ENCODE peak calls at places on chromosomes 12 and 14, in five cellular contexts. S is smooth muscle cell of the brain vasculature; C is transverse colon; D is AG08395; U is stimulated activated CD8-positive, alpha-beta memory T cell treated with anti-CD3 and anti-CD28 coated beads, Interleukin-4, amount 100 ng/mL, for 24 hours. N is an unnamed sample.

GRCh38 chr14:20855652-20856291 is 35.4 kb upstream of the RNASE3 start:
- DNase-seq in S (peak), D (peak), U (no peak), C (peak), N (peak)

GRCh38 chr14:94129758-94130414 is 482 bp upstream of the IFI27L2 start:
- DNase-seq in U (no peak), D (peak), S (no peak), C (no peak), N (no peak)

GRCh38 chr12:15796493-15797141 is 7.4 kb upstream of the EPS8 start:
- DNase-seq in D (peak), C (no peak), U (no peak), S (no peak), N (no peak)

GRCh38 chr12:39638178-39638577 is 18.6 kb upstream of the ABCD2 start:
- DNase-seq in U (no peak), D (no peak), S (no peak), C (no peak), N (no peak)

GRCh38 chr12:14416658-14417057 is 51.2 kb downstream of the ATF7IP start:
- DNase-seq in U (no peak), D (peak), S (peak), C (no peak), N (no peak)

GRCh38 chr14:103527408-103528157 is 1.4 kb upstream of the TRMT61A start:
- DNase-seq in S (no peak), C (peak), D (peak), U (no peak), N (no peak)

GRCh38 chr12:131948166-131948712 is 1.5 kb upstream of the EP400 start:
- DNase-seq in S (no peak), U (no peak), D (no peak), C (no peak), N (no peak)

GRCh38 chr14:106790189-106791036 is 1264.0 kb downstream of the TMEM121 start:
- DNase-seq in U (peak), D (no peak), C (peak), S (no peak), N (peak)

GRCh38 chr14:61381589-61381988 is 60.2 kb downstream of the PRKCH start:
- DNase-seq in D (no peak), C (no peak), S (no peak), U (no peak), N (no peak)

GRCh38 chr14:78152246-78153068 is 17.7 kb upstream of the NRXN3 start:
- DNase-seq in S (no peak), D (no peak), U (no peak), C (no peak), N (no peak)

GRCh38 chr14:80152763-80153162 is 58.5 kb downstream of the DIO2 start:
- DNase-seq in S (no peak), D (no peak), U (no peak), C (no peak), N (no peak)

GRCh38 chr14:105389976-105390848 is 8.1 kb upstream of the TEX22 start:
- DNase-seq in D (no peak), S (no peak), U (no peak), C (no peak), N (no peak)

GRCh38 chr12:67091678-67092077 is 177.5 kb upstream of the CAND1 start:
- DNase-seq in C (no peak), S (no peak), U (no peak), D (no peak), N (no peak)

N was measured in stomach.